ENCODE peak calls at places on chromosomes 3 and 15, in six cellular contexts. D is transverse colon, E is IMR-90, C is adrenal gland, L is breast epithelium, H is heart left ventricle. F is an unnamed sample.

GRCh38 chr3:123660900-123661299 is 76.0 kb upstream of the HACD2 start:
- DNase-seq in C (peak), E (peak), H (peak), L (peak), D (peak), F (peak)

GRCh38 chr15:56934269-56934668 is 15.8 kb downstream of the TCF12 start:
- DNase-seq in C (no peak), E (peak), L (no peak), H (no peak), D (no peak), F (no peak)

GRCh38 chr3:149547954-149548728 is 73.6 kb downstream of the TM4SF4 start:
- DNase-seq in C (peak), L (peak), E (peak), H (peak), D (peak), F (no peak)

GRCh38 chr3:187281191-187281714 is 10.3 kb downstream of the MASP1 start:
- DNase-seq in L (no peak), H (no peak), D (no peak), E (peak), C (no peak), F (no peak)

GRCh38 chr15:39172380-39173281 is 408.2 kb upstream of the THBS1 start:
- DNase-seq in L (peak), E (peak), D (no peak), C (no peak), H (peak), F (no peak)

GRCh38 chr3:159273070-159273469 is 471.2 kb downstream of the MFSD1 start:
- DNase-seq in D (no peak), E (no peak), L (no peak), C (no peak), H (no peak), F (no peak)

GRCh38 chr15:56892651-56893348 is 25.6 kb upstream of the TCF12 start:
- DNase-seq in D (no peak), L (no peak), E (no peak), H (no peak), C (no peak), F (no peak)

GRCh38 chr15:38021259-38021658 is 86.8 kb downstream of the TMCO5A start:
- DNase-seq in E (no peak), H (no peak), C (no peak), D (no peak), L (no peak), F (no peak)

GRCh38 chr15:24954783-24955548 is at the start of the genes SNRPN and SNURF:
- DNase-seq in H (peak), L (peak), D (peak), E (peak), C (peak), F (peak)

GRCh38 chr3:24318668-24319287 is 175.9 kb downstream of the THRB start:
- DNase-seq in C (no peak), E (peak), H (no peak), D (no peak), L (no peak), F (no peak)

GRCh38 chr3:22284559-22284958 is 533.5 kb upstream of the ZNF385D start:
- DNase-seq in D (no peak), H (no peak), E (peak), C (no peak), L (no peak), F (no peak)

GRCh38 chr3:12879191-12879815 is 37.9 kb upstream of the RPL32 start:
- DNase-seq in H (no peak), L (no peak), D (no peak), E (no peak), C (no peak), F (no peak)

GRCh38 chr3:183224581-183224980 is 28.5 kb upstream of the B3GNT5 start:
- DNase-seq in D (no peak), E (no peak), L (no peak), C (no peak), H (no peak), F (no peak)

GRCh38 chr3:117622130-117622841 is 912.7 kb downstream of the TUSC7 start:
- DNase-seq in D (no peak), H (no peak), C (no peak), E (peak), L (no peak), F (no peak)

GRCh38 chr15:74616020-74616939 is 644 bp downstream of the CLK3 start:
- DNase-seq in E (peak), C (peak), D (peak), H (peak), L (peak), F (peak)
- TF ChIP-seq POLR2A in E (no peak), C (peak), D (peak), H (peak), L (no peak), F (no peak)

DNA sequence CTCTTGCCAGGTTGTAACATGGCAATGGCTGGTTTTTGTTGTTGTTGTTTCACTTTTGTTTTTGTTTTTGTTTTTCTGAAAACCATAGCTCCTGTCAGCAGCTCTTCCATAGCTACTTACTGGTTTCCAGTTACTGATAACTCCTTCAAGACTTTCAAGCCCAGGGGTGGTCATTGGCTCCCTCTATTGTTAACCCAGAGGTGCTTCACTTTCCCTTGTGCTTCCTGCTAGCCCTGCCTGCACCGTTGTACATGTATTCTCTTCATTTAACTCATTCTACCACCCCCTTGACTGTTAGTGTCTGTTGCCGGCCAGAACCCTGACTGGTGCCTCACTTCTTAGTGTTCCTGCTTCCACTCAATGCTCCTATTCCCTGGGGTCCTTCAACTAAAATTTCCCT is 4.2 kb upstream of the TRAT1 start:
- DNase-seq in E (peak), L (no peak), D (peak), C (no peak), H (no peak), F (no peak)
- TF ChIP-seq CTCF in E (no peak), L (no peak), D (no peak), C (no peak), H (no peak), F (no peak)

DNA sequence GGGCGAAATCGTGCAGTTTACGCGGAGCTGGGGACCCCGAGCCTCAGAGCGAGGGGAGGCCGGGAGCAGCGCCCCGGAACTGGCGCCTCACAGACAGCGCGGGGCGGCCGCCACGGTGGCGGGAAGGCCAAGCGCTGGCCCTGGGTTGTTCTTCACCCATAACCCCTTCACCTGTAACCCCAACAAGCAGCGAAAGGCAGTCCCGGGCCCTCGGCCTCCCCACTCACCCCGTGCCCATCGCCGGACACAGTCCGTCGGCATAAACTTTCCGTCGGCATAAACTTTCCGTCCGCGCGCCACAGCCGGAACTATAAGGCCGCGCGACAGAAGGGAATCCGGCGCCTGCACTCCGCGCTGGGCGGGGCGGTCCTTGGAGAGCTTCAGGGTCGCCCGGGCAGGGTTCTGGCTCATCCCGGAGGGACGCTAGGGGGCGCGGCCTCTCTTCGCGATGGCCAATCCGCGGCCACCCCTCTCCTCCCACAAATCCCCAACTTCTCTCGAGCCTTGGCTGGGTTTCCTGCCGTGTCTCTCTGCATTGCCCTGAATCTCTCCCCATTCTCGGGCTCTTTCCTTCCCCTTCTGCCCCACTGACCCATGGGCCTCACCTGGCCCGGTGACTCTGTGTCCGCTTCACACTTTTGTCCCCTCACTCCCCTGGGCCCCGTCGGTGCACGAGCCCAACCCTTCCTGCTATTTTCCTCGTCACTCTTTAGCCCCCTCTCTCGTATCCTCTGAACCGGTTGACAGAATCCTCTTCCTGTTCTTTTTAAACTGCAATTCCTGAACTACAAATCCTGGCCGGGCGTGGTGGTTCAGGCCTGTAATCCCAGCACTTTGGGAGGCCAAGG is at the start of gene INTS14:
- DNase-seq in H (peak), D (peak), C (peak), L (peak), E (peak), F (peak)
- TF ChIP-seq POLR2A in H (peak), D (peak), C (peak), L (peak), E (peak), F (no peak)

DNA sequence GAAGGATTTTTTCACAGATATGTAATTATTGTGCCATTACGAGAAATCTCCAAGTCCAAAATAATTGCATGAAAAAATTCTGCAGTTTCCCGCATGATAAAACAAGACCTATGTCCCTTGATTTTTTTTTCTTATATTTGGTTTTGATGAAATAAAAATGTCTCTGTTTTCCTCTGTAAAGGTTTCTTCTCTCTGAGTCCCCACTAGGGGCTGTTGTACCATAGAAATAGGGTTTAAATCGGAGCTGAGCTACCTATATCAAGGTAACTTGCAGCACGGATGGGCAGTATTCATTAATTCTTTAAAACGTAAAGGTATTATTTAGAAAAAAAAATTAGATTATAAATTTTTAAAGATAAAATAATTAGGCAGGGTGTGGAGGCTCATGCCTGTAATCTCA is 66.6 kb upstream of the IGF1R start:
- DNase-seq in L (no peak), E (no peak), C (no peak), H (no peak), D (no peak), F (no peak)
- TF ChIP-seq CTCF in L (no peak), E (no peak), C (no peak), H (no peak), D (no peak), F (no peak)